ENCODE peak calls at places on chromosomes 12 and 14, in nine cellular contexts. S, O, L, D, W, V, B, T and Q are unnamed samples.
A peak's percentile ranks its signal among the peaks of the same experiment; 100 is the strongest.

GRCh38 chr12:27446436-27446835 is at the start of gene SMCO2:
- DNase-seq in S (no peak), O (no peak), L (no peak), D (no peak), W (no peak), V (no peak), B (no peak), T (no peak), Q (no peak)

GRCh38 chr12:113239811-113240331 is 18.6 kb downstream of the TPCN1 start:
- DNase-seq in S (peak; percentile 82), O (no peak), L (no peak), D (peak; percentile 66), W (peak; percentile 35), V (no peak), B (no peak), T (no peak), Q (peak; percentile 62)

GRCh38 chr12:109346920-109347319 is 780 bp upstream of the MYO1H start:
- DNase-seq in S (no peak), O (peak; percentile 32), L (no peak), D (no peak), W (no peak), V (no peak), B (no peak), T (peak; percentile 12), Q (no peak)

GRCh38 chr14:89624500-89625156 is 207.6 kb upstream of the FOXN3 start:
- DNase-seq in S (no peak), O (no peak), L (no peak), D (no peak), W (no peak), V (no peak), B (no peak), T (no peak), Q (no peak)

GRCh38 chr14:53916239-53916638 is 40.4 kb downstream of the BMP4 start:
- DNase-seq in S (no peak), O (no peak), L (no peak), D (no peak), W (no peak), V (no peak), B (no peak), T (no peak), Q (no peak)

GRCh38 chr14:103427485-103428443 is 42.5 kb downstream of the MARK3 start:
- DNase-seq in S (no peak), O (peak; percentile 21), L (no peak), D (no peak), W (peak; percentile 57), V (no peak), B (no peak), T (no peak), Q (no peak)

GRCh38 chr12:28415755-28416154 is 225.5 kb downstream of the CCDC91 start:
- DNase-seq in S (no peak), O (peak; percentile 2), L (no peak), D (no peak), W (no peak), V (no peak), B (no peak), T (no peak), Q (no peak)

GRCh38 chr14:24368562-24369252 is 723 bp downstream of the NFATC4 start:
- DNase-seq in S (peak; percentile 45), O (no peak), L (no peak), D (peak; percentile 89), W (peak; percentile 90), V (peak; percentile 94), B (peak; percentile 25), T (no peak), Q (peak; percentile 85)

GRCh38 chr12:93896427-93896826 is 219.3 kb downstream of the CRADD start:
- DNase-seq in S (no peak), O (no peak), L (no peak), D (no peak), W (no peak), V (peak; percentile 24), B (no peak), T (peak; percentile 47), Q (no peak)

GRCh38 chr12:80044694-80045046 is 54.7 kb upstream of the OTOGL start:
- DNase-seq in S (no peak), O (no peak), L (no peak), D (no peak), W (no peak), V (no peak), B (no peak), T (no peak), Q (no peak)

GRCh38 chr12:27972721-27973120 is at the start of gene PTHLH:
- DNase-seq in S (no peak), O (no peak), L (no peak), D (no peak), W (no peak), V (no peak), B (no peak), T (no peak), Q (no peak)

GRCh38 chr12:132329036-132329738 is at the start of gene GALNT9:
- DNase-seq in S (no peak), O (no peak), L (no peak), D (no peak), W (no peak), V (no peak), B (no peak), T (no peak), Q (no peak)

GRCh38 chr12:75660107-75660530 is 148.7 kb upstream of the KRR1 start:
- DNase-seq in S (no peak), O (peak; percentile 80), L (no peak), D (no peak), W (no peak), V (no peak), B (no peak), T (no peak), Q (no peak)

GRCh38 chr12:75665216-75665615 is 153.8 kb upstream of the KRR1 start:
- DNase-seq in S (no peak), O (no peak), L (no peak), D (no peak), W (no peak), V (no peak), B (no peak), T (no peak), Q (no peak)

GRCh38 chr12:75661927-75662326 is 150.5 kb upstream of the KRR1 start:
- DNase-seq in S (no peak), O (no peak), L (no peak), D (no peak), W (no peak), V (no peak), B (no peak), T (no peak), Q (no peak)

GRCh38 chr12:75660805-75661404 is 149.5 kb upstream of the KRR1 start:
- DNase-seq in S (no peak), O (peak; percentile 45), L (no peak), D (no peak), W (no peak), V (no peak), B (no peak), T (no peak), Q (no peak)

DNA sequence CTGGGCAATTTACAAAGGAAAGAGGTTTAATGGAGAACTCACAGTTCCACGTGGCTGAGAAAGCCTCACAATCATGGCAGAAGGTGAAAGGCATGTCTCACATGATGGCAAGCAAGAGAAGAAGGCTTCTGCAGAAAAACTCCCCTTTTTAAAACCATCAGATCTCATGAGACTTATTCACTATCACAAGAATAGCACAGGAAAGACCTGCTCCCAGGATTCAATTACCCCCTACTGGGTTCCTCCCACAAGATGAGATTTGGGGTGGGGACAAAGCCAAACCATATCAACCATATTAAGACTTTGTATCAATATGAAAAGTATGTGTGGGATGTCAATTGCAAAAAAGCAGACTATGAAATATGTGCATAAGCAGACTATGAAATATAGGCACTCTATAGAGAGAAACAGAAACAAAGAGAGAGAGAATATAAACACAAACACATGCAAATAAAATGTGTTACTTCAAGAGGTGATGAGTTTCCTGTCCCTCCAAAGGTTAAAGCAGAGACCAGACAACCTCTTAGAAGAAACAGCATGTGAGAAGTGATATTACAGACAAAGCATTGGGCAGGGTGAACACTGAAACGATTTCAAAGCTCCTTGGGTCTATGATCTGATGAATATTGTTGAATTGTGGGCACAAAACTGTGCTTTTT is 151.2 kb upstream of the KRR1 start:
- DNase-seq in S (no peak), O (no peak), L (no peak), D (no peak), W (no peak), V (no peak), B (no peak), T (no peak), Q (no peak)
- H3K4me1 ChIP-seq in S (peaks cover 5% of the 10 kb centered on the region), O (peaks cover 60% of the 10 kb centered on the region), L (peaks cover 19% of the 10 kb centered on the region), D (no peaks in the 10 kb centered on the region), W (no peaks in the 10 kb centered on the region), V (peaks cover 59% of the 10 kb centered on the region), B (no peaks in the 10 kb centered on the region), T (no peaks in the 10 kb centered on the region), Q (peaks cover 16% of the 10 kb centered on the region)

DNA sequence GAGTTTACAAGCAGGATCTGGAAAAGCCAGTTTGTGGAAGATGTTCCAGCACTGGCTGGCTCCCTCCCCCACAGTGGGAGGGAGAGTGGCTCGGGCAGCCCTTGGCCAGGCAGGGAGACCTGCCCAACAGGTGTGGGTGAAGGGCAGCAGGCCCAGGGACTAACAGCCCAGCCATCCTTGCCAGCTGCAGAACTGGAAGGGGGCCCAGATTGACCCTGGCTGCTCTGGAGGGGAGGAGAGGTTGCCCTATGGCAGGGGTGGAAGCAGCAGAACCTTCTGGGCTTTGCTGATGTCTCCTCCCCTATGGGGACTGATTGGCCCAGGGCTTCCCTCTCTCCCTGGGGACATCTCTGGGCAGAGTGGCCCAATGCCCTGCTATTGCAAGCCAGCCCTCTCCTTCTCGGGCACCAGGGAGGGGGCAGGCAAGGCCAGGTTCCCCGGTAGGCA is 20.5 kb downstream of the IRF2BPL start:
- DNase-seq in S (peak; percentile 83), O (no peak), L (peak; percentile 96), D (no peak), W (no peak), V (no peak), B (no peak), T (no peak), Q (no peak)
- TF ChIP-seq EP300 in S (peak; percentile 51), O (no peak), L (no peak), D (no peak), W (no peak), V (no peak), B (no peak), T (no peak), Q (no peak)

DNA sequence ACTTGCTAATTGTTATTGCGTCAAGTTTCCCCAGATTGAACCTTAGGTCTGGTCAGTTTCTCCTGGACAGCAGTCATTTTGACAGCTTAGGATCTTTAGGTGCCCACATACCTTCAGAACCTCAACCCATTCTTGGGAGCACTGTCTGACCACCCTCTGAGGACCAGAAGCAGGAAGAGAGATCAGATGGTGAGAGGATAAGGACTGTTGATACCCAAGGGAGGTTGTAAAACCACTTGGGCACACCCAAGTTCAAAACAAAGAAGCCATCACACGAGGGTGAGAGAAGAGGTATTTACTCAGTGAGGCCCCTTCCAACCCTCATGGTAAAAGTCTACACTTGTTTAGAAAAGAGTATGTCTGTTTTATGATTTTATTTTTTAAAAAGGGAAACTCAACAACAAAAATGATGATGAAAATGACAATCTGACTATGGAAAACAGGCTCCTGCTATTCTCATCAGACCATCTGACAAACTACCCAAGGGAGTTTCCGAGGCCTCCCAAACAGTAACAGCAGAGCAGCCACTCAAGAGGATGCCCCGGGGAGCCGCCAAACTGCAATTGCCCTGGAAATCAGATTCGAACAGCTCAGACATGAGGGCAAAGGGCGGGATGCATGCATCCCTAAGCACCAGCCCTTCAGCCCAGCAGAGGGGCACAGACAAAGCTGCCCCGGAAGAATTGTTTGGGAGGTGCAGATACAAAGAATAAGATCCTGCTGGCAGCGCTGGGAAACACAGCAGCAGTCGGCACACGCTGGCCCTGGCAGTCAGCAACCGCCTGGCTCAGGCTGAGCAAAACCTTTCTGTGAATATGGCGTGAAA is 162.6 kb upstream of the PLEKHG7 start:
- DNase-seq in S (no peak), O (no peak), L (no peak), D (peak; percentile 65), W (no peak), V (no peak), B (no peak), T (no peak), Q (no peak)
- TF ChIP-seq CTCF in S (peak; percentile 17), O (no peak), L (no peak), D (no peak), W (no peak), V (no peak), B (peak; percentile 25), T (no peak), Q (no peak)

GRCh38 chr14:31026395-31027096 is 367 bp upstream of the STRN3 start:
- DNase-seq in S (peak; percentile 97), O (peak; percentile 97), L (peak; percentile 97), D (peak; percentile 99), W (peak; percentile 96), V (peak; percentile 93), B (peak; percentile 91), T (peak; percentile 98), Q (peak; percentile 97)
- H3K4me1 ChIP-seq in S (peaks cover 36% of the 10 kb centered on the region), O (peaks cover 52% of the 10 kb centered on the region), L (peaks cover 42% of the 10 kb centered on the region), D (peaks cover 39% of the 10 kb centered on the region), W (peaks cover 2% of the 10 kb centered on the region), V (peaks cover 9% of the 10 kb centered on the region), B (peaks cover 10% of the 10 kb centered on the region), T (peaks cover 43% of the 10 kb centered on the region), Q (peaks cover 26% of the 10 kb centered on the region)